ENCODE peak calls at places on chromosome 7, in ten cellular contexts. I is HEK293T; F is activated naive CD4-positive, alpha-beta T cell; Z is body of pancreas; V is NCI-H748 treated with DMSO at 0.1 percent for 48 hours; L is brain microvascular endothelial cell; W is KBM-7; Q is NCI-H345; C is non-pigmented ciliary epithelial cell; S is NCI-H2107. E is an unnamed sample.

GRCh38 chr7:138602456-138602855 is 98.7 kb downstream of the SVOPL start:
- DNase-seq in I (no peak), F (no peak), Z (no peak), V (no peak), L (no peak), W (peak), Q (no peak), C (no peak), S (no peak), E (no peak)

GRCh38 chr7:148442933-148443332 is 147.6 kb upstream of the C7orf33 start:
- DNase-seq in I (no peak), F (no peak), Z (peak), V (no peak), L (no peak), W (no peak), Q (no peak), C (no peak), S (no peak), E (no peak)

GRCh38 chr7:76303057-76303828 is 770 bp downstream of the HSPB1 start:
- DNase-seq in I (peak), F (peak), Z (peak), V (peak), L (peak), W (peak), Q (peak), C (no peak), S (peak), E (no peak)

GRCh38 chr7:33814958-33815735 is 90.2 kb upstream of the BMPER start:
- DNase-seq in I (peak), F (no peak), Z (no peak), V (no peak), L (no peak), W (no peak), Q (no peak), C (no peak), S (no peak), E (no peak)

GRCh38 chr7:12638851-12639467 is 48.5 kb upstream of the ARL4A start:
- DNase-seq in I (peak), F (no peak), Z (no peak), V (peak), L (no peak), W (peak), Q (peak), C (no peak), S (no peak), E (no peak)

GRCh38 chr7:132683967-132684690 is 107.9 kb upstream of the PLXNA4 start:
- DNase-seq in I (no peak), F (no peak), Z (no peak), V (no peak), L (no peak), W (no peak), Q (no peak), C (no peak), S (no peak), E (no peak)

GRCh38 chr7:32890010-32890552 is 1.5 kb downstream of the KBTBD2 start:
- DNase-seq in I (no peak), F (no peak), Z (no peak), V (no peak), L (no peak), W (no peak), Q (no peak), C (no peak), S (no peak), E (no peak)

GRCh38 chr7:128400566-128400965 is 9.2 kb downstream of the IMPDH1 start:
- DNase-seq in I (no peak), F (no peak), Z (no peak), V (no peak), L (no peak), W (no peak), Q (no peak), C (no peak), S (no peak), E (no peak)

GRCh38 chr7:17651926-17652385 is 288.3 kb downstream of the SNX13 start:
- DNase-seq in I (no peak), F (no peak), Z (no peak), V (no peak), L (peak), W (no peak), Q (no peak), C (no peak), S (no peak), E (no peak)

GRCh38 chr7:68449099-68449498 is 1149.2 kb upstream of the AUTS2 start:
- DNase-seq in I (no peak), F (no peak), Z (no peak), V (no peak), L (no peak), W (no peak), Q (no peak), C (no peak), S (no peak), E (no peak)

GRCh38 chr7:26538216-26538615 is 246.6 kb downstream of the SNX10 start:
- DNase-seq in I (no peak), F (no peak), Z (no peak), V (no peak), L (no peak), W (no peak), Q (no peak), C (no peak), S (no peak), E (no peak)

GRCh38 chr7:151558575-151558974 is 38.9 kb upstream of the RHEB start:
- DNase-seq in I (no peak), F (no peak), Z (no peak), V (no peak), L (peak), W (no peak), Q (no peak), C (peak), S (no peak), E (no peak)

GRCh38 chr7:150997075-150997511 is 6.3 kb downstream of the NOS3 start:
- DNase-seq in I (no peak), F (no peak), Z (no peak), V (no peak), L (no peak), W (no peak), Q (no peak), C (no peak), S (no peak), E (no peak)

GRCh38 chr7:114843102-114843501 is 78.8 kb upstream of the MDFIC start:
- DNase-seq in I (no peak), F (no peak), Z (no peak), V (no peak), L (no peak), W (no peak), Q (no peak), C (no peak), S (no peak), E (no peak)

GRCh38 chr7:92044940-92045339 is 89.3 kb downstream of the CYP51A1 start:
- DNase-seq in I (no peak), F (no peak), Z (no peak), V (no peak), L (no peak), W (no peak), Q (no peak), C (no peak), S (no peak), E (no peak)

GRCh38 chr7:71846160-71846559 is 566.0 kb downstream of the CALN1 start:
- DNase-seq in I (no peak), F (no peak), Z (no peak), V (no peak), L (no peak), W (no peak), Q (no peak), C (no peak), S (no peak), E (no peak)

GRCh38 chr7:34357068-34357467 is 300.9 kb upstream of the NPSR1 start:
- DNase-seq in I (no peak), F (no peak), Z (no peak), V (no peak), L (no peak), W (no peak), Q (no peak), C (no peak), S (no peak), E (no peak)

GRCh38 chr7:3436746-3437145 is 135.7 kb downstream of the SDK1 start:
- DNase-seq in I (no peak), F (no peak), Z (no peak), V (no peak), L (peak), W (no peak), Q (no peak), C (peak), S (no peak), E (no peak)

GRCh38 chr7:157516911-157517781 is 180.3 kb downstream of the DNAJB6 start:
- DNase-seq in I (no peak), F (no peak), Z (no peak), V (no peak), L (no peak), W (no peak), Q (no peak), C (no peak), S (no peak), E (no peak)

GRCh38 chr7:18760046-18760445 is 264.5 kb downstream of the HDAC9 start:
- DNase-seq in I (no peak), F (no peak), Z (no peak), V (no peak), L (no peak), W (no peak), Q (no peak), C (no peak), S (no peak), E (no peak)

GRCh38 chr7:139720705-139721231 is 57.0 kb downstream of the HIPK2 start:
- DNase-seq in I (no peak), F (no peak), Z (no peak), V (no peak), L (no peak), W (no peak), Q (no peak), C (no peak), S (no peak), E (no peak)

GRCh38 chr7:117324940-117325339 is 2.1 kb upstream of the WNT2 start:
- DNase-seq in I (no peak), F (no peak), Z (no peak), V (no peak), L (no peak), W (no peak), Q (no peak), C (no peak), S (no peak), E (no peak)

GRCh38 chr7:108716783-108717182 is 147.1 kb downstream of the DNAJB9 start:
- DNase-seq in I (no peak), F (no peak), Z (no peak), V (no peak), L (peak), W (no peak), Q (no peak), C (peak), S (no peak), E (no peak)

GRCh38 chr7:27515933-27516332 is 146.8 kb downstream of the HIBADH start:
- DNase-seq in I (no peak), F (no peak), Z (no peak), V (no peak), L (no peak), W (no peak), Q (no peak), C (no peak), S (no peak), E (no peak)

GRCh38 chr7:105830405-105831218 is 45.8 kb downstream of the ATXN7L1 start:
- DNase-seq in I (no peak), F (no peak), Z (no peak), V (no peak), L (peak), W (no peak), Q (no peak), C (peak), S (no peak), E (no peak)

GRCh38 chr7:25852995-25853713 is 298.8 kb upstream of the NFE2L3 start:
- DNase-seq in I (no peak), F (no peak), Z (no peak), V (no peak), L (no peak), W (no peak), Q (no peak), C (no peak), S (no peak), E (no peak)

GRCh38 chr7:28107960-28108359 is 72.6 kb downstream of the JAZF1 start:
- DNase-seq in I (no peak), F (no peak), Z (no peak), V (no peak), L (no peak), W (no peak), Q (no peak), C (no peak), S (no peak), E (no peak)

GRCh38 chr7:128045766-128046165 is 14.5 kb upstream of the LRRC4 start:
- DNase-seq in I (no peak), F (no peak), Z (no peak), V (no peak), L (no peak), W (no peak), Q (no peak), C (no peak), S (no peak), E (no peak)

GRCh38 chr7:66173856-66174255 is 31.3 kb upstream of the TPST1 start:
- DNase-seq in I (no peak), F (no peak), Z (no peak), V (no peak), L (peak), W (no peak), Q (no peak), C (no peak), S (no peak), E (no peak)

GRCh38 chr7:2498708-2499107 is 20.9 kb upstream of the LFNG start:
- DNase-seq in I (no peak), F (no peak), Z (no peak), V (no peak), L (no peak), W (no peak), Q (no peak), C (no peak), S (no peak), E (no peak)

GRCh38 chr7:20784311-20785210 is 2.1 kb downstream of the SP8 start:
- DNase-seq in I (peak), F (no peak), Z (no peak), V (no peak), L (no peak), W (peak), Q (peak), C (no peak), S (no peak), E (no peak)

GRCh38 chr7:149733131-149733531 is 40.3 kb downstream of the ZNF467 start:
- DNase-seq in I (no peak), F (no peak), Z (peak), V (no peak), L (no peak), W (no peak), Q (no peak), C (no peak), S (no peak), E (no peak)

GRCh38 chr7:34247468-34247867 is 342.1 kb downstream of the BMPER start:
- DNase-seq in I (no peak), F (no peak), Z (no peak), V (no peak), L (no peak), W (no peak), Q (no peak), C (no peak), S (no peak), E (no peak)

GRCh38 chr7:157651366-157652160 is 314.8 kb downstream of the DNAJB6 start:
- DNase-seq in I (no peak), F (no peak), Z (no peak), V (no peak), L (no peak), W (no peak), Q (no peak), C (no peak), S (no peak), E (no peak)